ENCODE peak calls at places on chromosomes 6 and 20, in four cellular contexts. W is breast epithelium, M is SK-N-MC, K is stomach. Q is an unnamed sample.

GRCh38 chr6:110590821-110591351 is 114.5 kb upstream of the SLC22A16 start:
- DNase-seq in W (no peak), M (no peak), K (no peak), Q (no peak)

GRCh38 chr6:82924799-82925535 is 140.7 kb downstream of the UBE3D start:
- DNase-seq in W (no peak), M (no peak), K (no peak), Q (no peak)

GRCh38 chr20:61673152-61673551 is 392.5 kb downstream of the TAF4 start:
- DNase-seq in W (no peak), M (no peak), K (no peak), Q (no peak)

GRCh38 chr20:13068336-13068735 is 59.6 kb downstream of the SPTLC3 start:
- DNase-seq in W (no peak), M (no peak), K (no peak), Q (no peak)

GRCh38 chr6:83199173-83199864 is 6.2 kb downstream of the RWDD2A start:
- DNase-seq in W (no peak), M (no peak), K (no peak), Q (no peak)

GRCh38 chr6:124655856-124656255 is 306.4 kb upstream of the RNF217 start:
- DNase-seq in W (no peak), M (no peak), K (no peak), Q (no peak)

GRCh38 chr6:31572041-31572911 is at the start of gene LTA:
- DNase-seq in W (no peak), M (no peak), K (no peak), Q (no peak)

GRCh38 chr6:44222987-44223470 is 366 bp upstream of the SLC29A1 start:
- DNase-seq in W (no peak), M (no peak), K (no peak), Q (no peak)

GRCh38 chr20:36969478-36970186 is 18.1 kb upstream of the SAMHD1 start:
- DNase-seq in W (no peak), M (no peak), K (no peak), Q (no peak)

GRCh38 chr20:3865887-3866407 is 19.3 kb downstream of the MAVS start:
- DNase-seq in W (no peak), M (no peak), K (no peak), Q (no peak)

GRCh38 chr6:116564921-116565872 is 6.1 kb upstream of the RWDD1 start:
- DNase-seq in W (no peak), M (no peak), K (no peak), Q (no peak)

DNA sequence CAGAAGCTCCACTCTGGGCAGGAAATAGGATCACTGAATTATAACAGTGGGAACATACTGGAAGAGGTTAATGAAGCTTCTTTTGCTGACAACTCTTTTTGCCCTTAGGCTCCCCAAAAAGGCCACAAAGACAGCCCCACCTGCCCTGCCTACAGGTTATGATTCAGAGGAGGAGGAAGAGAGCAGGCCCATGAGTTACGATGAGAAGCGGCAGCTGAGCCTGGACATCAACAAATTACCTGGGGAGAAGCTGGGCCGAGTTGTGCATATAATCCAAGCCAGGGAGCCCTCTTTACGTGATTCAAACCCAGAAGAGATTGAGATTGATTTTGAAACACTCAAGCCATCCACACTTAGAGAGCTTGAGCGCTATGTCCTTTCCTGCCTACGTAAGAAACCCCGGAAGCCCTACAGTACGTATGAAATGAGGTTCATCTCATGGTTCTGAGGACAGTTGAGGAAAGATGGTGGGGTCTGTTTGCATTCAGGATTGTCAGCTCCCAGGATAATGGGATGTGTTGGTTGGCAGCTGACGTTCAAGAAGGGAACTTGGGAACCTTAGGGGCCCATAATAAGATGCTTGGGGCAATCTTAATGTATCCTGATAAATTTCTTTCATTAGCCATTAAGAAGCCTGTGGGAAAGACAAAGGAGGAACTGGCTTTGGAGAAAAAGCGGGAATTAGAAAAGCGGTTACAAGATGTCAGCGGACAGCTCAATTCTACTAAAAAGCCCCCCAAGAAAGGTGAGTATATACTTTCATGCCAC is 11.5 kb downstream of the BRD2 start:
- DNase-seq in W (no peak), M (no peak), K (no peak), Q (no peak)
- TF ChIP-seq POLR2AphosphoS5 in W (no peak), M (no peak), K (no peak), Q (peak)

GRCh38 chr20:20712474-20713243 is at the start of gene RALGAPA2:
- DNase-seq in W (peak), M (peak), K (peak), Q (peak)
- TF ChIP-seq POLR2AphosphoS5 in W (peak), M (peak), K (peak), Q (no peak)

GRCh38 chr20:59042151-59042795 is at the start of gene PRELID3B:
- DNase-seq in W (no peak), M (no peak), K (no peak), Q (no peak)
- TF ChIP-seq POLR2AphosphoS5 in W (peak), M (peak), K (peak), Q (no peak)

DNA sequence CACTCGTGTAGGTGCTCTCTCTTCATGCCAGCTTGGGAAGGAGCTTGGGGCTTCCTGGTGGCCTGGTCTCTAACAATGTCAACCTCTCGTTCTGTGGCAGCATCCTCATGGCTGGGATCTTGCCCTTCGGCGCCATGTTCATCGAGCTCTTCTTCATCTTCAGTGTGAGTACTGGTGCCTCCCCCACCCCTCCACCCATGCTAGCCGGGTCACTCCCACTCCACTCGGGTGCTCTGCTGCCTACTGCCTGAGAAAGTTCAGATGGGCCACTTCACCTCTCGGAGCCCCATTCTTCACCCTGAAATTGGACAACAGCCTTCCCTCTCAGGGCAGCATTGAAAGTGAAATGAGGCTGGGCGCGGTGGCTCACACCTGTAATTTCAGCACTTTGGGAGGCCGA is 48.8 kb downstream of the TM9SF4 start:
- DNase-seq in W (no peak), M (no peak), K (no peak), Q (no peak)
- TF ChIP-seq POLR2AphosphoS5 in W (no peak), M (no peak), K (no peak), Q (no peak)

GRCh38 chr20:57408536-57409233 is 17.5 kb downstream of the RBM38 start:
- DNase-seq in W (no peak), M (no peak), K (no peak), Q (no peak)

GRCh38 chr20:57409316-57409671 is 18.1 kb downstream of the RBM38 start:
- DNase-seq in W (no peak), M (no peak), K (no peak), Q (no peak)

GRCh38 chr20:57410398-57411323 is 19.5 kb downstream of the RBM38 start:
- DNase-seq in W (no peak), M (no peak), K (no peak), Q (no peak)

GRCh38 chr20:57408131-57408530 is 16.9 kb downstream of the RBM38 start:
- DNase-seq in W (no peak), M (no peak), K (no peak), Q (no peak)

GRCh38 chr20:57409672-57410397 is 18.6 kb downstream of the RBM38 start:
- DNase-seq in W (no peak), M (no peak), K (no peak), Q (no peak)
- TF ChIP-seq POLR2AphosphoS5 in W (no peak), M (peak), K (no peak), Q (no peak)

DNA sequence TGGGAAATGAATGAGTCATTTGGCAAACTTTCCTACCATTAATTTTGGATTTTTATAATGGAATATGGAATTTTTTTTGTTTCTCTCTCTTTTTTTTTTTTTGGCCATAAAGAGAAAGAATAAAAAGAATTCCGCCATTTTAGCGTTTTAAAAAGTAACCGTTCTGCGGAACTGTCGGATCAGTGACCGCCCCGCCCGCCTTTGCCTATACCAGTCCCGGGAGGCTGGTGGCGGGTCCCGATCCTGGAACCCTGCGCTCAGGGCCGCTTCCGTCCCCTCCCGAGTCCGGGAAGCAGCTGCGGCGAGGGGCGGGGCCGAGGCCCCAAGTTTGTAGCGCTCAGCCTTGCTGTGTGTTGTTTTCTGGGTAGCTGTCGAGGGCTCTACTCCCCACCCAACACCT is 609 bp downstream of the L3MBTL1 start:
- DNase-seq in W (no peak), M (no peak), K (no peak), Q (no peak)
- TF ChIP-seq POLR2AphosphoS5 in W (no peak), M (no peak), K (no peak), Q (no peak)

GRCh38 chr6:106730264-106730663 is 100.9 kb downstream of the QRSL1 start:
- DNase-seq in W (no peak), M (no peak), K (no peak), Q (no peak)

GRCh38 chr6:106731843-106732160 is 102.4 kb downstream of the QRSL1 start:
- DNase-seq in W (no peak), M (no peak), K (no peak), Q (no peak)

GRCh38 chr6:106732541-106732940 is 103.2 kb downstream of the QRSL1 start:
- DNase-seq in W (no peak), M (no peak), K (no peak), Q (no peak)

GRCh38 chr6:106730672-106731071 is 101.3 kb downstream of the QRSL1 start:
- DNase-seq in W (no peak), M (no peak), K (peak), Q (no peak)

GRCh38 chr6:106731144-106731842 is 101.9 kb downstream of the QRSL1 start:
- DNase-seq in W (no peak), M (no peak), K (peak), Q (no peak)
- TF ChIP-seq POLR2AphosphoS5 in W (no peak), M (no peak), K (no peak), Q (no peak)

DNA sequence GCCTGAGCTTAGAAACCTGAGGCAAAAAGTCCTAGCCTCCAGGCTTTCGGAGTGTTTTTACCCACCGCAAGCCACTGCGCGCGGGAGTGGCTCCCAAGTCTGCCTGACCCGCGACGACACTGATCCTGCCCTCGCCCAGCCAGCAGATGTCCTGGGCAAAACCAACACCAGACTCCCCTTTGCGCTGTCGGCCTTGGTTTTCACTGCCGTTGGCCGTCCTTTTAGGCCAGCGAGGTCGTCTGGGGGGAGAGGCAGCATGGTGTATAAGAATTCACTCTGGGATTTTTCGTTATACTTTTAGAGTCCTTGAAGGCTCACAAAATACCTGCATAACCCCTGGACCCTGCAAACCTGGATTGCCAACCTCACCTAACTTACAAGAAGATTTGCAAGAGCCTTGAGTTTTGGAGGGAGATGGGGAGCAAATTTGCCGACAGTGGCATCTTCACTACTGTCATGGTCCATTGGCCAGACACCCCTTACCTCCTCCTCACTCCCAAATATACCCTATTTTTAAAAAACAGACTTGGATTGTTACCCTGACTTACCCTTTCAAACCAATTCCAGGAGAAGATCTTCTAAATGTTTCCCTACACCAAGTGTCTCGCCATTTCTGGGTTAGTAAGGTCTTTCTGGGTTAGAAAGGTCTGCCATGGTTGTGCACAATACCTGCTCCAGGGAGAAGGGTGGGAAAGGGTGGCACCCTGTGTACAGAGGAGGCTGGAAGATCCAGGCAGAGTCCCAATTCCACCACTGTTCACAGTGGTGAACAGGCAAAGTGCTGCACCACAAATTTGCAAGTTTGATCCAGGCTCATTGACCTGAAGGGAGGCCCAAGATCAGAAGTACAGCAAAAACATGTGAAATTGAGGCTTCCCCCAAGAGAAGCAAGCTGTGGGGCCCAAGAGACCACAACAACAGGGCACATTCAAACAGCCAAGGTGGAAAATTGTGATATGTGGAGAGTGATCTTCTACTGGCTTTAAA is 4.4 kb downstream of the FOXA2 start:
- DNase-seq in W (no peak), M (no peak), K (peak), Q (no peak)
- TF ChIP-seq POLR2AphosphoS5 in W (no peak), M (no peak), K (peak), Q (peak)